ENCODE peak calls at places on chromosomes 6 and 20, in six cellular contexts. One of them, this sample, is unnamed.

GRCh38 chr6:162442675-162443074 is 284.9 kb downstream of the PRKN start:
- DNase-seq in cardiac muscle cell: peak
- DNase-seq in neural crest cell: peak
- DNase-seq in AG10803: no peak
- DNase-seq in tibial artery: no peak
- DNase-seq in osteocyte: no peak
- DNase-seq in this sample: no peak

GRCh38 chr6:68641172-68641571 is 6.1 kb downstream of the ADGRB3 start:
- DNase-seq in cardiac muscle cell: no peak
- DNase-seq in neural crest cell: no peak
- DNase-seq in AG10803: no peak
- DNase-seq in tibial artery: no peak
- DNase-seq in osteocyte: no peak
- DNase-seq in this sample: no peak

GRCh38 chr6:141107562-141108160 is 1025.1 kb upstream of the GJE1 start:
- DNase-seq in cardiac muscle cell: peak
- DNase-seq in neural crest cell: no peak
- DNase-seq in AG10803: peak
- DNase-seq in tibial artery: no peak
- DNase-seq in osteocyte: no peak
- DNase-seq in this sample: no peak

GRCh38 chr20:58706150-58706892 is 13.7 kb downstream of the NPEPL1 start:
- DNase-seq in cardiac muscle cell: no peak
- DNase-seq in neural crest cell: no peak
- DNase-seq in AG10803: no peak
- DNase-seq in tibial artery: peak
- DNase-seq in osteocyte: peak
- DNase-seq in this sample: peak

GRCh38 chr6:24188571-24188970 is 62.6 kb downstream of the NRSN1 start:
- DNase-seq in cardiac muscle cell: no peak
- DNase-seq in neural crest cell: no peak
- DNase-seq in AG10803: no peak
- DNase-seq in tibial artery: no peak
- DNase-seq in osteocyte: no peak
- DNase-seq in this sample: no peak

GRCh38 chr6:163827157-163827556 is 412.6 kb downstream of the QKI start:
- DNase-seq in cardiac muscle cell: no peak
- DNase-seq in neural crest cell: no peak
- DNase-seq in AG10803: no peak
- DNase-seq in tibial artery: no peak
- DNase-seq in osteocyte: no peak
- DNase-seq in this sample: no peak

GRCh38 chr6:156988276-156989158 is 211.3 kb downstream of the ARID1B start:
- DNase-seq in cardiac muscle cell: peak
- DNase-seq in neural crest cell: no peak
- DNase-seq in AG10803: no peak
- DNase-seq in tibial artery: no peak
- DNase-seq in osteocyte: no peak
- DNase-seq in this sample: no peak

GRCh38 chr6:35590622-35591066 is 77.9 kb upstream of the TULP1 start:
- DNase-seq in cardiac muscle cell: peak
- DNase-seq in neural crest cell: no peak
- DNase-seq in AG10803: no peak
- DNase-seq in tibial artery: peak
- DNase-seq in osteocyte: no peak
- DNase-seq in this sample: no peak

GRCh38 chr6:22147983-22148797 is 148.6 kb downstream of the PRL start:
- DNase-seq in cardiac muscle cell: peak
- DNase-seq in neural crest cell: no peak
- DNase-seq in AG10803: peak
- DNase-seq in tibial artery: no peak
- DNase-seq in osteocyte: peak
- DNase-seq in this sample: no peak

GRCh38 chr6:105936972-105937371 is 149.2 kb upstream of the PRDM1 start:
- DNase-seq in cardiac muscle cell: no peak
- DNase-seq in neural crest cell: no peak
- DNase-seq in AG10803: no peak
- DNase-seq in tibial artery: no peak
- DNase-seq in osteocyte: no peak
- DNase-seq in this sample: no peak

GRCh38 chr6:123064038-123064437 is 68.0 kb downstream of the CLVS2 start:
- DNase-seq in cardiac muscle cell: no peak
- DNase-seq in neural crest cell: no peak
- DNase-seq in AG10803: no peak
- DNase-seq in tibial artery: no peak
- DNase-seq in osteocyte: no peak
- DNase-seq in this sample: no peak

GRCh38 chr20:21719592-21720214 is 14.2 kb downstream of the PAX1 start:
- DNase-seq in cardiac muscle cell: peak
- DNase-seq in neural crest cell: peak
- DNase-seq in AG10803: peak
- DNase-seq in tibial artery: no peak
- DNase-seq in osteocyte: no peak
- DNase-seq in this sample: no peak

GRCh38 chr6:66336171-66336570 is 629.1 kb upstream of the EYS start:
- DNase-seq in cardiac muscle cell: no peak
- DNase-seq in neural crest cell: no peak
- DNase-seq in AG10803: peak
- DNase-seq in tibial artery: no peak
- DNase-seq in osteocyte: no peak
- DNase-seq in this sample: no peak

GRCh38 chr6:15504581-15505350 is 158.1 kb downstream of the DTNBP1 start:
- DNase-seq in cardiac muscle cell: peak
- DNase-seq in neural crest cell: no peak
- DNase-seq in AG10803: peak
- DNase-seq in tibial artery: peak
- DNase-seq in osteocyte: peak
- DNase-seq in this sample: no peak

GRCh38 chr20:35008411-35009342 is 53.0 kb downstream of the MYH7B start:
- DNase-seq in cardiac muscle cell: no peak
- DNase-seq in neural crest cell: no peak
- DNase-seq in AG10803: peak
- DNase-seq in tibial artery: peak
- DNase-seq in osteocyte: no peak
- DNase-seq in this sample: peak

DNA sequence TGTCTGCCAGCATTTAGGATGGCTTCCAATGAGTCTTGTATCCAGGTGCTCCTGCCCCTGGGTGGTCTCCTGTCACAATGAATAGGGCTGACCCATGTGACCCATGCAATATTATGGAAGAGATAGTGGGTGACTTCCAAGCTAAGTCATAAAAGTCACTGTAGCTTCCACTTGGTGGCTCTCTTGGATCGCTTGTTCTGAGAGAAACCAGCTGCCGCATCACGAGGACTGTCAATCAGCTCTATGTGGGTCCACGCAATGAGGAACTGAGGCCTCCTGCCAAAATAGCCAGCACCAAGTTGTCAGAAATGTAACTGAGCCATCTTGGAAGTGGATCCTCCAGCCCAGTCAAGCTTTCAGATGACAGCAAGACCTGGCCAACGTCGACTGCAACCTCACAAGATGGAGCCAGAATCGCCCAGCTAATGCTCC is 14.9 kb upstream of the MATN4 start:
- DNase-seq in cardiac muscle cell: peak
- DNase-seq in neural crest cell: no peak
- DNase-seq in AG10803: peak
- DNase-seq in tibial artery: peak
- DNase-seq in osteocyte: no peak
- DNase-seq in this sample: no peak
- TF ChIP-seq CTCF in cardiac muscle cell: peak
- TF ChIP-seq CTCF in neural crest cell: no peak
- TF ChIP-seq CTCF in AG10803: peak
- TF ChIP-seq CTCF in tibial artery: no peak
- TF ChIP-seq CTCF in osteocyte: peak
- TF ChIP-seq CTCF in this sample: no peak

GRCh38 chr6:144929262-144929661 is 644.1 kb downstream of the UTRN start:
- DNase-seq in cardiac muscle cell: no peak
- DNase-seq in neural crest cell: no peak
- DNase-seq in AG10803: no peak
- DNase-seq in tibial artery: no peak
- DNase-seq in osteocyte: no peak
- DNase-seq in this sample: no peak

GRCh38 chr6:144935181-144935580 is 650.0 kb downstream of the UTRN start:
- DNase-seq in cardiac muscle cell: no peak
- DNase-seq in neural crest cell: no peak
- DNase-seq in AG10803: no peak
- DNase-seq in tibial artery: no peak
- DNase-seq in osteocyte: no peak
- DNase-seq in this sample: no peak

GRCh38 chr6:144928847-144929246 is 643.7 kb downstream of the UTRN start:
- DNase-seq in cardiac muscle cell: no peak
- DNase-seq in neural crest cell: no peak
- DNase-seq in AG10803: no peak
- DNase-seq in tibial artery: no peak
- DNase-seq in osteocyte: no peak
- DNase-seq in this sample: no peak

GRCh38 chr6:144932621-144933020 is 647.5 kb downstream of the UTRN start:
- DNase-seq in cardiac muscle cell: no peak
- DNase-seq in neural crest cell: no peak
- DNase-seq in AG10803: no peak
- DNase-seq in tibial artery: no peak
- DNase-seq in osteocyte: no peak
- DNase-seq in this sample: no peak

DNA sequence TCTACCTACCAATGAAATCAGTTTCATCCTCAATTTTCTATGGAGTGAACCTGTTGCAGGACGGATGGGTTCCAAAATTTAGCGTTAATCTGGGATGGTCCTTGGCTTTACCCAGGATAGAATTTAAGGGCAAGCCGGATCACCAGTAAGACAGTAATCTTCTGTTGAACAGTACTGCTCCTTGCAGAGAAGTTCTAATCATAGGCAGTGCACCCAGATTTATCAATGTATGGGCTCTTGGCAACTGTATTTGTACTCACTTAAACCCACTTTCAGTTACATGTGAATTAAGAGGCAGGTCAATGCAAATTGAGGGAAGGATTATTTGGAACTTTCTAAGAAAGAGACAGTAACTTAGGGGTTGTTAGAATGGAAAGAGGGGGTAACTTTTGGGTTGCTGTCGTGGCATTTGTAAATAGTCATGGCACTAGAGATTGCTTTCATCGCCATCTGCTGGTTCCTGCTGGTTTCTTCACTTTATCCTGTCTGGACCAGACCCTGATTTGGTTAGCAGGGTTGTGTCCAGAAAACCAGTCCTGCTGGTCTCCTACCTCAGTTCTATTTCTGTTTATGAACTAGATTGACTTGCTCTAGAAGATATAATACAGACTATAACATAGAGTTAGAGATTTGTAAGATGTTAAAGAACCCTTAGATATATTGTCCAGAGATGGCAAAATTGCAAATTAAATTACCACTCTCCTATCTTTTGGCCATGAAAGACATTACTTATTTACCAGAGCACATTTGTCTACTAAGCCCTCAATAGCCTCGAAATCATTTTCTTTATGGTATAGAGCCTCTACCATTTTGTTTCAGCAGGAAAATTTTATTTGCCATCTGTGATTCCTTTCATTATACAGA is 646.3 kb downstream of the UTRN start:
- DNase-seq in cardiac muscle cell: peak
- DNase-seq in neural crest cell: peak
- DNase-seq in AG10803: peak
- DNase-seq in tibial artery: no peak
- DNase-seq in osteocyte: no peak
- DNase-seq in this sample: no peak
- TF ChIP-seq CTCF in cardiac muscle cell: peak
- TF ChIP-seq CTCF in neural crest cell: peak
- TF ChIP-seq CTCF in AG10803: peak
- TF ChIP-seq CTCF in tibial artery: peak
- TF ChIP-seq CTCF in osteocyte: peak
- TF ChIP-seq CTCF in this sample: peak

GRCh38 chr6:144133225-144133821 is 17.0 kb upstream of the STX11 start:
- DNase-seq in cardiac muscle cell: no peak
- DNase-seq in neural crest cell: no peak
- DNase-seq in AG10803: no peak
- DNase-seq in tibial artery: no peak
- DNase-seq in osteocyte: no peak
- DNase-seq in this sample: no peak

GRCh38 chr6:144127097-144127496 is 23.2 kb upstream of the STX11 start:
- DNase-seq in cardiac muscle cell: no peak
- DNase-seq in neural crest cell: no peak
- DNase-seq in AG10803: no peak
- DNase-seq in tibial artery: no peak
- DNase-seq in osteocyte: no peak
- DNase-seq in this sample: no peak

GRCh38 chr6:144134176-144134575 is 16.1 kb upstream of the STX11 start:
- DNase-seq in cardiac muscle cell: no peak
- DNase-seq in neural crest cell: no peak
- DNase-seq in AG10803: peak
- DNase-seq in tibial artery: no peak
- DNase-seq in osteocyte: no peak
- DNase-seq in this sample: no peak

GRCh38 chr6:144131248-144131709 is 19.0 kb upstream of the STX11 start:
- DNase-seq in cardiac muscle cell: peak
- DNase-seq in neural crest cell: no peak
- DNase-seq in AG10803: peak
- DNase-seq in tibial artery: no peak
- DNase-seq in osteocyte: no peak
- DNase-seq in this sample: no peak

DNA sequence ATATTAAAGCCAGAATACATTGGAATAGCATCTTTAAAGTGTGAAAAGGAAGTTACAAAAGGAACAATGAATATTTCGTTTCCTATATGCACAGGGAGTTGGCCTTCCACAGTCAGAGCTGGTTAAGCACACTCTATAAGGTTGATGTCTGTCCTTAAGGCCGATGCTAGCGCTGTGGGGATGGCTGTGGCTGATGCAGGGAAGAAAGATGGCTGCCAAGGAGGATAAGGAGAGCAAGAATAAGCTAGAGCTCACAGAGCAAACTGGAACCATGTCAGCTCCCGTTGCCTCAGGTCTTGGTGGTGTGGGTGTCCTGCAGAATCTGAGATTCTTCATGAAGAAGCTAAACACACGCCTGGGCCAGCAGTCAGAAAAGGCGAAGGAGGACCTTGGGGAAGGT is 20.8 kb upstream of the STX11 start:
- DNase-seq in cardiac muscle cell: no peak
- DNase-seq in neural crest cell: no peak
- DNase-seq in AG10803: no peak
- DNase-seq in tibial artery: no peak
- DNase-seq in osteocyte: no peak
- DNase-seq in this sample: no peak
- TF ChIP-seq CTCF in cardiac muscle cell: no peak
- TF ChIP-seq CTCF in neural crest cell: no peak
- TF ChIP-seq CTCF in AG10803: no peak
- TF ChIP-seq CTCF in tibial artery: no peak
- TF ChIP-seq CTCF in osteocyte: no peak
- TF ChIP-seq CTCF in this sample: no peak

DNA sequence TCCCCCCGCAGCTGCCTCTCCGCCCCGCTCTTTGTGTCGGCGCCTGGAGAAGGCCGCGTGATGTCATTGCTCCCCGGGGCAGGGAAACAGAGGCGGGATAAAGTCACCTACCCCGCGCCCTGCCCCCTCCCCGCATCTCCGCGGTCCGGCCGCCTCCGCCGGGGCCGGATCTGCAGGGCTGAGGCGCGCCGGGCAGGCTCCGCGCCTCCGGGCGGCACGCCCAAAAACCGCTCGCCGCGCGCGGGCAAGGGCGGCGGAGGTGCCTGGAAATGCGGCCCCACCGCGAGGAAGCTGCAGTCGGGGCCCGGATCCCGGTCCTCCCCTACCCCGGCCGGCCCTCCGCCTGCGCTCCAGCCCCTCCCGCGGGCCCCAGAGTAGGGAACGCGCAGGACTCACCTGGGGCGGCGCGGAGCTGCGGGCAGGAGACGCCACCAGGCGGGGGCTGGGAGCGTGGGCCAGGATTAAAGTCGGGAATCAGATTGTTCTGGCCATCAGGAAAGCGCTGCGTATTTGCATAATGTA is at the start of gene FAXC:
- DNase-seq in cardiac muscle cell: peak
- DNase-seq in neural crest cell: peak
- DNase-seq in AG10803: peak
- DNase-seq in tibial artery: peak
- DNase-seq in osteocyte: peak
- DNase-seq in this sample: peak
- TF ChIP-seq CTCF in cardiac muscle cell: no peak
- TF ChIP-seq CTCF in neural crest cell: peak
- TF ChIP-seq CTCF in AG10803: no peak
- TF ChIP-seq CTCF in tibial artery: no peak
- TF ChIP-seq CTCF in osteocyte: peak
- TF ChIP-seq CTCF in this sample: peak